ENCODE peak calls at places on chromosomes 7 and 10, in four cellular contexts. W is HepG2, O is GM12878, N is K562. A is an unnamed sample.

GRCh38 chr10:10498781-10499180 is 518.9 kb upstream of the CELF2 start:
- DNase-seq in W (no peak), O (no peak), N (no peak), A (no peak)

GRCh38 chr7:112596981-112597380 is 116.2 kb downstream of the LSMEM1 start:
- DNase-seq in W (no peak), O (no peak), N (no peak), A (no peak)

GRCh38 chr7:76108540-76109233 is 60.8 kb downstream of the MDH2 start:
- DNase-seq in W (peak; percentile 80), O (no peak), N (no peak), A (no peak)

GRCh38 chr7:99525713-99526440 is 21.4 kb downstream of the ZKSCAN5 start:
- DNase-seq in W (no peak), O (no peak), N (no peak), A (no peak)

GRCh38 chr10:76962851-76963250 is 674.8 kb downstream of the KCNMA1 start:
- DNase-seq in W (no peak), O (no peak), N (no peak), A (no peak)

GRCh38 chr7:140242057-140243031 is 65.6 kb upstream of the KDM7A start:
- DNase-seq in W (peak; percentile 20), O (peak; percentile 56), N (peak; percentile 82), A (no peak)

GRCh38 chr7:82985144-82985802 is 177.4 kb downstream of the PCLO start:
- DNase-seq in W (no peak), O (no peak), N (no peak), A (no peak)

GRCh38 chr10:27285093-27285492 is 44.5 kb upstream of the ACBD5 start:
- DNase-seq in W (peak; percentile 6), O (no peak), N (no peak), A (peak; percentile 6)

GRCh38 chr10:125149278-125150047 is 10.9 kb downstream of the CTBP2 start:
- DNase-seq in W (no peak), O (no peak), N (peak; percentile 25), A (no peak)

GRCh38 chr10:90920986-90921643 is at the start of gene ANKRD1:
- DNase-seq in W (peak; percentile 99), O (no peak), N (no peak), A (peak; percentile 16)

GRCh38 chr10:4267084-4267774 is 482.2 kb upstream of the KLF6 start:
- DNase-seq in W (no peak), O (no peak), N (no peak), A (no peak)

GRCh38 chr7:69429817-69430501 is 168.3 kb upstream of the AUTS2 start:
- DNase-seq in W (no peak), O (no peak), N (no peak), A (no peak)

GRCh38 chr7:99314504-99314903 is 11.2 kb upstream of the ARPC1A start:
- DNase-seq in W (no peak), O (peak; percentile 15), N (no peak), A (no peak)

GRCh38 chr7:155001756-155002410 is 1.0 kb downstream of the PAXIP1 start:
- DNase-seq in W (no peak), O (no peak), N (peak; percentile 45), A (peak; percentile 39)

GRCh38 chr10:80507484-80507880 is 30.2 kb upstream of the SH2D4B start:
- DNase-seq in W (no peak), O (no peak), N (no peak), A (no peak)

GRCh38 chr10:5814110-5815107 is 1.2 kb upstream of the GDI2 start:
- DNase-seq in W (no peak), O (no peak), N (no peak), A (no peak)

GRCh38 chr10:133160813-133161471 is 923 bp downstream of the KNDC1 start:
- DNase-seq in W (no peak), O (no peak), N (no peak), A (no peak)

GRCh38 chr10:118991326-118991725 is 38.2 kb upstream of the NANOS1 start:
- DNase-seq in W (no peak), O (no peak), N (no peak), A (no peak)

GRCh38 chr10:45470098-45471012 is 96.3 kb downstream of the ALOX5 start:
- DNase-seq in W (peak; percentile 88), O (no peak), N (peak; percentile 80), A (no peak)

GRCh38 chr10:50325449-50326188 is 74.3 kb upstream of the ASAH2 start:
- DNase-seq in W (no peak), O (no peak), N (no peak), A (no peak)

GRCh38 chr10:77334501-77334900 is 303.1 kb downstream of the KCNMA1 start:
- DNase-seq in W (no peak), O (no peak), N (no peak), A (no peak)

GRCh38 chr7:103113164-103113563 is 35.7 kb downstream of the NAPEPLD start:
- DNase-seq in W (no peak), O (no peak), N (no peak), A (no peak)

GRCh38 chr10:43407148-43407575 is 1.8 kb downstream of the HNRNPF start:
- DNase-seq in W (no peak), O (no peak), N (peak; percentile 81), A (peak; percentile 28)

GRCh38 chr10:26555719-26556368 is 117.7 kb downstream of the APBB1IP start:
- DNase-seq in W (peak; percentile 24), O (no peak), N (no peak), A (no peak)

GRCh38 chr7:155252388-155252957 is 45.2 kb upstream of the INSIG1 start:
- DNase-seq in W (no peak), O (no peak), N (no peak), A (no peak)

GRCh38 chr7:87146740-87147386 is 5.4 kb upstream of the DMTF1 start:
- DNase-seq in W (no peak), O (no peak), N (no peak), A (no peak)

GRCh38 chr10:9214618-9215017 is 1160.1 kb downstream of the GATA3 start:
- DNase-seq in W (no peak), O (no peak), N (no peak), A (no peak)

GRCh38 chr10:93463723-93464511 is 18.2 kb downstream of the MYOF start:
- DNase-seq in W (no peak), O (no peak), N (no peak), A (no peak)

GRCh38 chr10:3782099-3782455 is 2.9 kb downstream of the KLF6 start:
- DNase-seq in W (no peak), O (no peak), N (no peak), A (no peak)

GRCh38 chr10:70362357-70362756 is 20.1 kb downstream of the LRRC20 start:
- DNase-seq in W (no peak), O (no peak), N (no peak), A (no peak)

GRCh38 chr7:156074982-156075615 is 262.8 kb upstream of the SHH start:
- DNase-seq in W (no peak), O (no peak), N (peak; percentile 68), A (no peak)

GRCh38 chr10:94630017-94630688 is 53.4 kb upstream of the CYP2C18 start:
- DNase-seq in W (peak; percentile 21), O (no peak), N (peak; percentile 16), A (peak; percentile 38)

GRCh38 chr10:74589226-74589673 is 237.2 kb upstream of the KAT6B start:
- DNase-seq in W (no peak), O (peak; percentile 82), N (peak; percentile 25), A (peak; percentile 77)

GRCh38 chr7:35025391-35025870 is 11.9 kb downstream of the DPY19L1 start:
- DNase-seq in W (no peak), O (no peak), N (no peak), A (no peak)

GRCh38 chr7:89077992-89078391 is 282.5 kb upstream of the TEX47 start:
- DNase-seq in W (no peak), O (no peak), N (no peak), A (no peak)

GRCh38 chr7:16647435-16647960 is 1.5 kb downstream of the BZW2 start:
- DNase-seq in W (no peak), O (no peak), N (no peak), A (no peak)

GRCh38 chr7:16645593-16646426 is at the start of the genes ANKMY2 and BZW2:
- DNase-seq in W (peak; percentile 91), O (peak; percentile 40), N (peak; percentile 92), A (peak; percentile 93)

GRCh38 chr7:16644624-16644986 is 949 bp downstream of the ANKMY2 start:
- DNase-seq in W (peak; percentile 9), O (no peak), N (peak; percentile 70), A (peak; percentile 30)

GRCh38 chr7:16644987-16645592 is 464 bp downstream of the ANKMY2 start:
- DNase-seq in W (no peak), O (no peak), N (peak; percentile 54), A (peak; percentile 42)

GRCh38 chr7:16646427-16647081 is 573 bp downstream of the BZW2 start:
- DNase-seq in W (no peak), O (no peak), N (no peak), A (peak; percentile 15)
- TF ChIP-seq FOXK2 in W (no peak), O (no peak), N (no peak), A (no peak)

GRCh38 chr7:94243312-94243711 is 151.4 kb upstream of the COL1A2 start:
- DNase-seq in W (no peak), O (no peak), N (no peak), A (no peak)
- TF ChIP-seq FOXK2 in W (no peak), O (no peak), N (no peak), A (no peak)

DNA sequence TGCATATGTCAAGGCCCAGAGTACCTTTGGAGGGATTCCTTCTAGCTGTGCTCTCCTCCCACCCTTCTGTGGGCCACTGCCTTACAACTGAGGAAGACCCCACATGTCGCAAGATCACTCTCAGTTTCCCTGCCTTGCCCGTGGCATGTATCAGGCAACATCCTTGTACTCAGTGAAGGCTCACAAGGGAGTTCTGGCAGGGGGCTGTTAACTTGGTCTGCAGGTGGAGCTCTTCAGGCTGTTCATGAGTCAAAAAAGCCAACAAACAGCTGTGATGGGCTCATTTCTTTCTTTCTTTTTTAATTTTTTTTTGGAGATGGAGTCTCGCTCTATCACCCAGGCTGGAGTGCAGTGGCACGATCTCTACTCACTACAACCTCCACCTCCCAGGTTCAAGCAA is 513.0 kb upstream of the ANKRD30A start:
- DNase-seq in W (no peak), O (no peak), N (no peak), A (no peak)
- TF ChIP-seq FOXK2 in W (no peak), O (no peak), N (no peak), A (no peak)

DNA sequence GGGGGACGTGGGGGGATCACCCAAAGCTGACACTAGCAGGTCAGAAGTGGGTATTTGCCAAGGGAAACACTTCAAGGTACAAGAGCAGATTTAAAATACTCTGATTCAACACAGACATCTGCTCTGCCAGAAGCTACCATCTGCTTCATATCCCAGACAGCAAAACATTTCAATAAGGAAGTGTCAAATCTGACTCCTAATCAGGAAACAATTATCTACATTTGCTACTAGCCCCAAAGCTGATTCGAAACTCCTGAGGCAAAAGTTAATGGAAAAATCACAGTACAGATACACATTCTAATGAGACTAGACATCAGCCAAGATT is 48.9 kb downstream of the PARD3 start:
- DNase-seq in W (no peak), O (no peak), N (no peak), A (no peak)
- TF ChIP-seq FOXK2 in W (no peak), O (no peak), N (no peak), A (no peak)

GRCh38 chr10:79431891-79432831 is 13.3 kb downstream of the ZCCHC24 start:
- DNase-seq in W (no peak), O (no peak), N (no peak), A (no peak)
- TF ChIP-seq FOXK2 in W (no peak), O (no peak), N (no peak), A (no peak)

GRCh38 chr7:22287412-22287811 is 69.5 kb downstream of the RAPGEF5 start:
- DNase-seq in W (no peak), O (no peak), N (no peak), A (no peak)
- TF ChIP-seq FOXK2 in W (no peak), O (no peak), N (no peak), A (no peak)